ENCODE peak calls at places on chromosomes 6 and 20, in five cellular contexts. One of them, this sample, is unnamed.

GRCh38 chr6:134959603-134960002 is 9.7 kb upstream of the ALDH8A1 start:
- DNase-seq in anterior cingulate cortex: no peak
- DNase-seq in cardiac muscle cell: no peak
- DNase-seq in A549: no peak
- DNase-seq in COR-L47: no peak
- DNase-seq in this sample: no peak

GRCh38 chr6:30818426-30818841 is 65.9 kb upstream of the DDR1 start:
- DNase-seq in anterior cingulate cortex: no peak
- DNase-seq in A549: peak
- DNase-seq in COR-L47: no peak
- DNase-seq in cardiac muscle cell: no peak
- DNase-seq in this sample: peak

GRCh38 chr6:75458895-75459294 is 34.7 kb downstream of the FILIP1 start:
- DNase-seq in COR-L47: no peak
- DNase-seq in A549: peak
- DNase-seq in cardiac muscle cell: no peak
- DNase-seq in anterior cingulate cortex: no peak
- DNase-seq in this sample: no peak

GRCh38 chr20:574297-574942 is 30.8 kb upstream of the CSNK2A1 start:
- DNase-seq in anterior cingulate cortex: no peak
- DNase-seq in COR-L47: no peak
- DNase-seq in A549: no peak
- DNase-seq in cardiac muscle cell: no peak
- DNase-seq in this sample: no peak

GRCh38 chr6:132130530-132131298 is 179.5 kb upstream of the CCN2 start:
- DNase-seq in anterior cingulate cortex: no peak
- DNase-seq in cardiac muscle cell: no peak
- DNase-seq in A549: no peak
- DNase-seq in COR-L47: no peak
- DNase-seq in this sample: no peak

GRCh38 chr6:163941471-163941980 is 527.0 kb downstream of the QKI start:
- DNase-seq in A549: no peak
- DNase-seq in COR-L47: no peak
- DNase-seq in cardiac muscle cell: no peak
- DNase-seq in anterior cingulate cortex: no peak
- DNase-seq in this sample: no peak

GRCh38 chr6:70152786-70153185 is 150.1 kb downstream of the COL9A1 start:
- DNase-seq in anterior cingulate cortex: no peak
- DNase-seq in A549: no peak
- DNase-seq in COR-L47: no peak
- DNase-seq in cardiac muscle cell: no peak
- DNase-seq in this sample: no peak

GRCh38 chr6:110705543-110705942 is 109.7 kb downstream of the CDK19 start:
- DNase-seq in anterior cingulate cortex: no peak
- DNase-seq in cardiac muscle cell: no peak
- DNase-seq in COR-L47: no peak
- DNase-seq in A549: no peak
- DNase-seq in this sample: no peak

GRCh38 chr6:130913119-130913518 is 85.9 kb downstream of the SMLR1 start:
- DNase-seq in COR-L47: no peak
- DNase-seq in A549: no peak
- DNase-seq in anterior cingulate cortex: no peak
- DNase-seq in cardiac muscle cell: no peak
- DNase-seq in this sample: no peak